ENCODE peak calls at places on chromosome 13, in seven cellular contexts. B is transverse colon, Y is K562, F is GM23338, M is HCT116, V is GM12878, W is prostate gland. L is an unnamed sample.

GRCh38 chr13:94784066-94784465 is 71.7 kb upstream of the SOX21 start:
- DNase-seq in V (no peak), M (no peak), B (no peak), W (no peak), F (no peak), Y (no peak), L (no peak)

GRCh38 chr13:30058429-30058828 is 208.0 kb upstream of the UBL3 start:
- DNase-seq in W (no peak), V (no peak), M (no peak), F (no peak), Y (no peak), B (no peak), L (no peak)

GRCh38 chr13:110242615-110243014 is 64.3 kb downstream of the COL4A1 start:
- DNase-seq in F (no peak), Y (no peak), B (no peak), V (no peak), W (no peak), M (no peak), L (no peak)

GRCh38 chr13:44117351-44117750 is 237.6 kb downstream of the LACC1 start:
- DNase-seq in F (peak), Y (no peak), W (no peak), M (no peak), V (no peak), B (no peak), L (peak)

GRCh38 chr13:108313382-108313781 is 43.9 kb downstream of the TNFSF13B start:
- DNase-seq in B (no peak), W (no peak), M (no peak), F (no peak), V (no peak), Y (no peak), L (no peak)

GRCh38 chr13:60158321-60158801 is 5.4 kb downstream of the DIAPH3 start:
- DNase-seq in F (peak), B (no peak), V (no peak), Y (no peak), W (no peak), M (no peak), L (no peak)

GRCh38 chr13:41064493-41064892 is 3.2 kb downstream of the WBP4 start:
- DNase-seq in Y (no peak), F (no peak), M (no peak), W (no peak), V (no peak), B (no peak), L (no peak)

GRCh38 chr13:112892759-112893569 is 76.0 kb upstream of the MCF2L start:
- DNase-seq in V (no peak), B (peak), W (no peak), Y (no peak), F (no peak), M (no peak), L (no peak)

GRCh38 chr13:26560456-26560855 is 3.0 kb downstream of the WASF3 start:
- DNase-seq in W (no peak), M (no peak), F (no peak), V (no peak), B (no peak), Y (no peak), L (no peak)

GRCh38 chr13:61414686-61415664 is 674 bp downstream of the PCDH20 start:
- DNase-seq in F (peak), V (no peak), B (peak), Y (no peak), M (no peak), W (peak), L (no peak)

GRCh38 chr13:111555906-111556305 is 235.5 kb downstream of the TEX29 start:
- DNase-seq in B (no peak), Y (no peak), M (no peak), W (no peak), V (no peak), F (no peak), L (no peak)

GRCh38 chr13:29136341-29136740 is 316.2 kb downstream of the MTUS2 start:
- DNase-seq in V (no peak), W (no peak), Y (no peak), M (no peak), B (no peak), F (no peak), L (no peak)

GRCh38 chr13:98657506-98658085 is 80.7 kb upstream of the STK24 start:
- DNase-seq in V (no peak), F (no peak), B (no peak), Y (no peak), W (no peak), M (no peak), L (no peak)

GRCh38 chr13:84273163-84273562 is 390.9 kb upstream of the SLITRK1 start:
- DNase-seq in W (no peak), B (no peak), Y (no peak), V (no peak), M (no peak), F (no peak), L (no peak)

GRCh38 chr13:113665582-113666323 is 1.3 kb upstream of the GRK1 start:
- DNase-seq in F (no peak), M (no peak), B (peak), V (no peak), W (no peak), Y (no peak), L (no peak)

GRCh38 chr13:23703241-23703640 is 133.0 kb downstream of the TNFRSF19 start:
- DNase-seq in V (no peak), B (no peak), Y (no peak), F (no peak), M (no peak), W (no peak), L (no peak)

GRCh38 chr13:44713793-44714469 is 137.8 kb upstream of the TSC22D1 start:
- DNase-seq in F (no peak), V (no peak), M (peak), W (no peak), B (no peak), Y (no peak), L (no peak)

GRCh38 chr13:80161219-80161618 is 179.7 kb downstream of the SPRY2 start:
- DNase-seq in B (no peak), W (no peak), F (no peak), V (no peak), M (no peak), Y (no peak), L (no peak)

GRCh38 chr13:29925457-29925856 is 75.0 kb upstream of the UBL3 start:
- DNase-seq in V (no peak), M (no peak), F (no peak), Y (no peak), B (peak), W (peak), L (no peak)

GRCh38 chr13:33369073-33369472 is 83.5 kb upstream of the STARD13 start:
- DNase-seq in V (no peak), M (no peak), B (no peak), Y (no peak), F (no peak), W (no peak), L (no peak)

GRCh38 chr13:33375421-33375820 is 89.9 kb upstream of the STARD13 start:
- DNase-seq in M (no peak), F (no peak), Y (no peak), V (no peak), B (no peak), W (no peak), L (no peak)

GRCh38 chr13:33373624-33374023 is 88.1 kb upstream of the STARD13 start:
- DNase-seq in V (no peak), F (no peak), W (no peak), Y (no peak), B (no peak), M (no peak), L (no peak)

GRCh38 chr13:33376212-33376611 is 90.7 kb upstream of the STARD13 start:
- DNase-seq in Y (no peak), B (no peak), W (no peak), F (no peak), V (no peak), M (no peak), L (no peak)

GRCh38 chr13:33372251-33372919 is 86.8 kb upstream of the STARD13 start:
- DNase-seq in M (no peak), V (no peak), W (no peak), Y (no peak), B (no peak), F (no peak), L (no peak)
- H3K27ac ChIP-seq in M (no peak), V (no peak), W (no peak), Y (no peak), B (no peak), F (no peak), L (no peak)

GRCh38 chr13:39600766-39601165 is 2.2 kb downstream of the LHFPL6 start:
- DNase-seq in Y (no peak), V (no peak), M (no peak), B (no peak), W (no peak), F (peak), L (no peak)
- H3K4me3 ChIP-seq in Y (no peak), V (no peak), M (no peak), B (no peak), W (no peak), F (no peak), L (peak)

DNA sequence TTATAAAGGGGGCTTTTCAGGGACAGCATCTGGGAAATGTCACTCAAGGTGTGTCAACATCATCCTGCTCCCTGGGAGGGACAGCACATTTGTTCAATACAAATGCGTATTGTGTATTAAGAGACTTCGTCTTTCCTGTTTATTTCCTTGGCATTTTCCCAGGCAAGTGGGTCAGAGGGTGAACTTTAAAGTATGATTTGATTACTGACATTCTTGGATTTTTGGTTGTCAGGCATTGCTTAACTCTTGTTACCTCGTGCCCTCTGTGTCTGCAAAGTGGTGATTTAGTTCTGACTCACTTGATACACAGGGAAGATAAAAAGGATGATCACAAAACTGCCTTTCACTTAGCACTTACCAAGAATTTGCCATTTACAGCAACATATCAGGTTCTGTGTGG is 292.7 kb downstream of the SUCLA2 start:
- DNase-seq in Y (no peak), W (no peak), F (no peak), M (no peak), V (no peak), B (no peak), L (no peak)
- TF ChIP-seq POLR2AphosphoS5 in Y (no peak), W (no peak), F (no peak), M (no peak), V (no peak), B (no peak), L (no peak)

GRCh38 chr13:86397640-86398039 is 598.4 kb upstream of the SLITRK6 start:
- DNase-seq in M (no peak), B (no peak), W (no peak), Y (no peak), V (no peak), F (no peak), L (no peak)
- H3K27ac ChIP-seq in M (no peak), B (no peak), W (no peak), Y (no peak), V (no peak), F (no peak), L (peak)

GRCh38 chr13:32737111-32737571 is 150.9 kb downstream of the PDS5B start:
- DNase-seq in F (no peak), Y (no peak), W (peak), M (no peak), B (no peak), V (peak), L (no peak)

GRCh38 chr13:32735859-32736258 is 149.6 kb downstream of the PDS5B start:
- DNase-seq in Y (no peak), V (no peak), B (no peak), W (no peak), M (no peak), F (no peak), L (no peak)

GRCh38 chr13:32736648-32737047 is 150.4 kb downstream of the PDS5B start:
- DNase-seq in F (no peak), Y (no peak), V (no peak), W (no peak), M (no peak), B (no peak), L (no peak)

GRCh38 chr13:32734511-32734910 is 148.3 kb downstream of the PDS5B start:
- DNase-seq in B (no peak), W (no peak), M (no peak), Y (peak), F (no peak), V (no peak), L (peak)

GRCh38 chr13:32737679-32738078 is 151.4 kb downstream of the PDS5B start:
- DNase-seq in V (no peak), Y (no peak), F (no peak), W (no peak), M (no peak), B (no peak), L (no peak)
- H3K4me3 ChIP-seq in V (no peak), Y (no peak), F (no peak), W (peak), M (no peak), B (peak), L (no peak)

GRCh38 chr13:27620377-27621115 is at the start of gene LNX2:
- DNase-seq in B (peak), V (peak), Y (peak), M (peak), W (peak), F (peak), L (no peak)
- TF ChIP-seq POLR2AphosphoS5 in B (peak), V (no peak), Y (no peak), M (peak), W (peak), F (peak), L (peak)